ENCODE peak calls at places on chromosomes 16 and 17, in six cellular contexts. One of them, this sample, is unnamed.

GRCh38 chr16:10895053-10895946 is 18.3 kb downstream of the CIITA start:
- DNase-seq in AG10803: peak
- DNase-seq in SJSA1: no peak
- DNase-seq in MM.1S: no peak
- DNase-seq in transverse colon: peak
- DNase-seq in Panc1: no peak
- DNase-seq in this sample: peak

GRCh38 chr17:7721612-7722011 is 4.1 kb downstream of the DNAH2 start:
- DNase-seq in MM.1S: no peak
- DNase-seq in AG10803: no peak
- DNase-seq in transverse colon: no peak
- DNase-seq in SJSA1: no peak
- DNase-seq in Panc1: no peak
- DNase-seq in this sample: no peak

GRCh38 chr17:27496501-27496943 is 40.3 kb downstream of the KSR1 start:
- DNase-seq in transverse colon: no peak
- DNase-seq in SJSA1: no peak
- DNase-seq in MM.1S: no peak
- DNase-seq in AG10803: no peak
- DNase-seq in Panc1: no peak
- DNase-seq in this sample: peak

GRCh38 chr17:11097121-11097520 is 143.9 kb upstream of the SHISA6 start:
- DNase-seq in SJSA1: no peak
- DNase-seq in AG10803: no peak
- DNase-seq in transverse colon: no peak
- DNase-seq in Panc1: no peak
- DNase-seq in MM.1S: no peak
- DNase-seq in this sample: no peak

GRCh38 chr17:61221597-61222471 is 177.8 kb upstream of the TBX2 start:
- DNase-seq in transverse colon: no peak
- DNase-seq in AG10803: peak
- DNase-seq in MM.1S: peak
- DNase-seq in Panc1: no peak
- DNase-seq in SJSA1: no peak
- DNase-seq in this sample: no peak

GRCh38 chr17:65536573-65537342 is 24.7 kb downstream of the AXIN2 start:
- DNase-seq in AG10803: peak
- DNase-seq in transverse colon: no peak
- DNase-seq in SJSA1: no peak
- DNase-seq in Panc1: no peak
- DNase-seq in MM.1S: no peak
- DNase-seq in this sample: no peak

GRCh38 chr17:17345294-17345597 is 42.1 kb downstream of the NT5M start:
- DNase-seq in Panc1: no peak
- DNase-seq in SJSA1: no peak
- DNase-seq in MM.1S: no peak
- DNase-seq in transverse colon: no peak
- DNase-seq in AG10803: no peak
- DNase-seq in this sample: no peak

GRCh38 chr17:67765623-67766022 is 47.9 kb downstream of the NOL11 start:
- DNase-seq in transverse colon: no peak
- DNase-seq in SJSA1: no peak
- DNase-seq in AG10803: no peak
- DNase-seq in Panc1: no peak
- DNase-seq in MM.1S: no peak
- DNase-seq in this sample: no peak

GRCh38 chr16:75379911-75380847 is 53.1 kb downstream of the CFDP1 start:
- DNase-seq in Panc1: no peak
- DNase-seq in MM.1S: peak
- DNase-seq in SJSA1: no peak
- DNase-seq in AG10803: no peak
- DNase-seq in transverse colon: peak
- DNase-seq in this sample: peak

GRCh38 chr16:76634847-76635697 is 357.9 kb downstream of the CNTNAP4 start:
- DNase-seq in MM.1S: no peak
- DNase-seq in SJSA1: no peak
- DNase-seq in transverse colon: no peak
- DNase-seq in Panc1: no peak
- DNase-seq in AG10803: no peak
- DNase-seq in this sample: no peak

GRCh38 chr16:49588729-49589384 is 215.3 kb downstream of the C16orf78 start:
- DNase-seq in MM.1S: no peak
- DNase-seq in AG10803: no peak
- DNase-seq in transverse colon: no peak
- DNase-seq in SJSA1: no peak
- DNase-seq in Panc1: no peak
- DNase-seq in this sample: no peak

GRCh38 chr17:42674755-42675347 is 1.9 kb downstream of the PLEKHH3 start:
- DNase-seq in AG10803: no peak
- DNase-seq in MM.1S: no peak
- DNase-seq in Panc1: no peak
- DNase-seq in SJSA1: no peak
- DNase-seq in transverse colon: peak
- DNase-seq in this sample: peak

GRCh38 chr17:42672038-42672437 is 4.8 kb downstream of the PLEKHH3 start:
- DNase-seq in Panc1: no peak
- DNase-seq in MM.1S: no peak
- DNase-seq in AG10803: no peak
- DNase-seq in SJSA1: no peak
- DNase-seq in transverse colon: no peak
- DNase-seq in this sample: no peak

GRCh38 chr17:42673885-42674754 is 2.7 kb downstream of the PLEKHH3 start:
- DNase-seq in MM.1S: no peak
- DNase-seq in AG10803: peak
- DNase-seq in Panc1: no peak
- DNase-seq in transverse colon: peak
- DNase-seq in SJSA1: no peak
- DNase-seq in this sample: peak

GRCh38 chr17:42675348-42675983 is 1.3 kb downstream of the PLEKHH3 start:
- DNase-seq in MM.1S: peak
- DNase-seq in Panc1: no peak
- DNase-seq in SJSA1: no peak
- DNase-seq in transverse colon: peak
- DNase-seq in AG10803: no peak
- DNase-seq in this sample: peak

GRCh38 chr17:42673266-42673884 is 3.4 kb downstream of the PLEKHH3 start:
- DNase-seq in transverse colon: no peak
- DNase-seq in SJSA1: no peak
- DNase-seq in Panc1: no peak
- DNase-seq in AG10803: no peak
- DNase-seq in MM.1S: no peak
- DNase-seq in this sample: no peak
- H3K4me3 ChIP-seq in transverse colon: no peak
- H3K4me3 ChIP-seq in SJSA1: no peak
- H3K4me3 ChIP-seq in Panc1: no peak
- H3K4me3 ChIP-seq in AG10803: peak
- H3K4me3 ChIP-seq in MM.1S: no peak
- H3K4me3 ChIP-seq in this sample: peak

DNA sequence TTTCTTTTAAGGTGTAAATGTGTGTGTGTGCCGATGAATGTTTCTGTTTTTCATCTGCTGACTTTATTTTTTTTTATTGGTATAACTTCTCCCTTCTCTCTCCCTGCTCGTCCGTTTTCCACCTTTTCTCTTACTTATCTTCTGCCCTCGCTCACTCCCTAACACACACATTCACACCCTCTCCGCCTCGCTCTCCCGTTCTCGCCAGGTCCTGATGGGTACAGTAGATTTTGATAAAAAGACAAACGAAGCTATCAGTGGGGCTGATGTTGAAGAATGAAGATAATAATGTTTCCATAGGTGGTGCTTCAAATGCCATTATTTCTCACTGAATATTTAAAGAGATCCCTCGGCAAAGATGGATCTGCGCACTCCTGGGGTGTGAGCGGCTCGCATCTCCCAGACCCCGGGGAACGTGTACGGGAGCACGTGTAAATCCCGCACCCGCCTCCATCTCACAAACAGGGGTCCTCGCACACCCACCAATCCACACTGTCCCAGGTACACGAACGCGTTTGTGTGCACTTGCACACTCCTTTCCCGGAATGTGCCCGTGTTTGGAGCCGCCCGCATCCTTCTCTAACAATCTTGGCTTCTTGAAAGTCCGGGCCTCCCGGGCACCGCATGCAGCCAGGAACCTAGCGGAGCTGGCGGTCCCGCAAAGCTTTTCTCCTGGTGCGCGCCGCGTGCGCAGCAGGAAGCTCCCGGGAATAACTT is 2.4 kb upstream of the SALL1 start:
- DNase-seq in AG10803: no peak
- DNase-seq in SJSA1: no peak
- DNase-seq in MM.1S: no peak
- DNase-seq in transverse colon: no peak
- DNase-seq in Panc1: no peak
- DNase-seq in this sample: no peak
- H3K4me3 ChIP-seq in AG10803: peak
- H3K4me3 ChIP-seq in SJSA1: peak
- H3K4me3 ChIP-seq in MM.1S: no peak
- H3K4me3 ChIP-seq in transverse colon: no peak
- H3K4me3 ChIP-seq in Panc1: no peak
- H3K4me3 ChIP-seq in this sample: no peak

GRCh38 chr17:76529643-76530488 is 7.6 kb downstream of the CYGB start:
- DNase-seq in transverse colon: peak
- DNase-seq in MM.1S: no peak
- DNase-seq in AG10803: peak
- DNase-seq in SJSA1: peak
- DNase-seq in Panc1: no peak
- DNase-seq in this sample: no peak

GRCh38 chr17:76528156-76528527 is 9.4 kb downstream of the CYGB start:
- DNase-seq in SJSA1: peak
- DNase-seq in AG10803: no peak
- DNase-seq in transverse colon: no peak
- DNase-seq in Panc1: no peak
- DNase-seq in MM.1S: no peak
- DNase-seq in this sample: peak

GRCh38 chr17:76528528-76529223 is 8.8 kb downstream of the CYGB start:
- DNase-seq in MM.1S: no peak
- DNase-seq in AG10803: peak
- DNase-seq in transverse colon: no peak
- DNase-seq in Panc1: no peak
- DNase-seq in SJSA1: peak
- DNase-seq in this sample: peak

GRCh38 chr17:76529224-76529642 is 8.3 kb downstream of the CYGB start:
- DNase-seq in SJSA1: peak
- DNase-seq in Panc1: no peak
- DNase-seq in AG10803: peak
- DNase-seq in MM.1S: no peak
- DNase-seq in transverse colon: peak
- DNase-seq in this sample: no peak

GRCh38 chr17:76527430-76528111 is 9.9 kb downstream of the CYGB start:
- DNase-seq in SJSA1: peak
- DNase-seq in transverse colon: peak
- DNase-seq in Panc1: no peak
- DNase-seq in AG10803: peak
- DNase-seq in MM.1S: no peak
- DNase-seq in this sample: peak
- H3K4me3 ChIP-seq in SJSA1: peak
- H3K4me3 ChIP-seq in transverse colon: no peak
- H3K4me3 ChIP-seq in Panc1: no peak
- H3K4me3 ChIP-seq in AG10803: no peak
- H3K4me3 ChIP-seq in MM.1S: peak
- H3K4me3 ChIP-seq in this sample: peak

GRCh38 chr17:74202879-74203432 is 522 bp upstream of the RPL38 start:
- DNase-seq in Panc1: no peak
- DNase-seq in AG10803: no peak
- DNase-seq in transverse colon: no peak
- DNase-seq in SJSA1: no peak
- DNase-seq in MM.1S: no peak
- DNase-seq in this sample: no peak
- H3K4me3 ChIP-seq in Panc1: peak
- H3K4me3 ChIP-seq in AG10803: no peak
- H3K4me3 ChIP-seq in transverse colon: no peak
- H3K4me3 ChIP-seq in SJSA1: peak
- H3K4me3 ChIP-seq in MM.1S: no peak
- H3K4me3 ChIP-seq in this sample: no peak

DNA sequence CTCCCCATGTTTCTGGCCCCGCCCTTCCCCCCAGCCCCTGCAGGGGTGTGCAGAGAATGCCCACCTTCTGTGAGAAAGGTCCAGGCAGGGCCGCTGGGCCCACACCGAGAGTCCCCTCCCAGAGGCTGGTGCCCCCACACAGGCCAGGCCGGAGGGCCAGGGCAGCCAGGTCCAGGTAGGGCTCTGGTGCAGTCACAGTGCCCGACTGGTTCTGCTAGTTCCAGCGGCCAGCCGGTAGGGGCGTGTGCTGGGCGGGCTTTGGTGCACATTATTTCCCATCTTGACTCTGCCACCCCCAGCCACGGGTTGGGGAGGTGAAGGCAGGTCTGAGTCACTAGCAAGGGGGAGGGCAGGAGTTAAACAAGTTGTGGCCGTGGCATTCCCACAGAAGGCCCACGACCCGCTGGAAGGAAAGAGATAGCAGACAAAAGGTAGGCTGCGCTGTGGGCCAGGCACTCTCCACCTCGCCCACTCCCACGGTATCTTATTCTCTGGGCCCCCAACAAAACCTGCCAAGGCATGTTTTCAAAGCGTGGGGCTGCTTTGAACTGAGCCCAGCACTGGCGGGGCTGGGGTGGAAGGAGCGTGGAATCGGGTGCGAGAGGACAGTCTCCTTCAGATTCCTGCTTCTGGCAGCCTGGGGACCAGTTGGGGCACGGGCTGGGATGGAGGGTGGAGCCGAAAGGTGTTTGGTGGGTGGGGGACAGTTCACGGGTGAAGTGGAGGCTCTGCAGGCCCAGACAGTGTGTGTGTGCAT is 1.9 kb downstream of the EPN3 start:
- DNase-seq in MM.1S: no peak
- DNase-seq in AG10803: no peak
- DNase-seq in Panc1: no peak
- DNase-seq in SJSA1: no peak
- DNase-seq in transverse colon: peak
- DNase-seq in this sample: no peak
- H3K4me3 ChIP-seq in MM.1S: no peak
- H3K4me3 ChIP-seq in AG10803: no peak
- H3K4me3 ChIP-seq in Panc1: peak
- H3K4me3 ChIP-seq in SJSA1: no peak
- H3K4me3 ChIP-seq in transverse colon: no peak
- H3K4me3 ChIP-seq in this sample: no peak

GRCh38 chr16:25372716-25373115 is 115.1 kb upstream of the ZKSCAN2 start:
- DNase-seq in MM.1S: no peak
- DNase-seq in SJSA1: no peak
- DNase-seq in Panc1: no peak
- DNase-seq in transverse colon: no peak
- DNase-seq in AG10803: no peak
- DNase-seq in this sample: no peak
- H3K4me3 ChIP-seq in MM.1S: no peak
- H3K4me3 ChIP-seq in SJSA1: no peak
- H3K4me3 ChIP-seq in Panc1: no peak
- H3K4me3 ChIP-seq in transverse colon: no peak
- H3K4me3 ChIP-seq in AG10803: no peak
- H3K4me3 ChIP-seq in this sample: no peak

GRCh38 chr17:41816637-41817320 is 4.0 kb downstream of the FKBP10 start:
- DNase-seq in transverse colon: no peak
- DNase-seq in Panc1: no peak
- DNase-seq in SJSA1: no peak
- DNase-seq in AG10803: no peak
- DNase-seq in MM.1S: no peak
- DNase-seq in this sample: no peak
- H3K4me3 ChIP-seq in transverse colon: no peak
- H3K4me3 ChIP-seq in Panc1: no peak
- H3K4me3 ChIP-seq in SJSA1: no peak
- H3K4me3 ChIP-seq in AG10803: no peak
- H3K4me3 ChIP-seq in MM.1S: no peak
- H3K4me3 ChIP-seq in this sample: no peak

This sample was measured in GM12865.